ENCODE peak calls at places on chromosomes 6 and 20, in six cellular contexts. F, Q, W, M, X and N are unnamed samples.

GRCh38 chr6:11202513-11203305 is 29.8 kb downstream of the NEDD9 start:
- DNase-seq in X (peak; percentile 41), M (no peak), Q (no peak), F (no peak), W (no peak), N (no peak)

GRCh38 chr20:50690562-50690978 is 772 bp downstream of the RIPOR3 start:
- DNase-seq in W (no peak), X (no peak), M (no peak), Q (no peak), F (no peak), N (peak; percentile 68)

GRCh38 chr6:2848851-2849250 is 7.2 kb upstream of the SERPINB1 start:
- DNase-seq in F (no peak), M (no peak), X (no peak), W (no peak), Q (no peak), N (no peak)

GRCh38 chr6:36840471-36841461 is 1.5 kb upstream of the CPNE5 start:
- DNase-seq in F (no peak), M (no peak), X (no peak), Q (no peak), W (peak; percentile 48), N (peak; percentile 41)

GRCh38 chr20:50267041-50267865 is 76.6 kb downstream of the CEBPB start:
- DNase-seq in F (peak; percentile 73), X (peak; percentile 36), M (no peak), W (no peak), Q (peak; percentile 96), N (no peak)

GRCh38 chr6:74891358-74891811 is 314.5 kb downstream of the COL12A1 start:
- DNase-seq in F (peak; percentile 67), Q (no peak), X (peak; percentile 83), M (no peak), W (no peak), N (no peak)

GRCh38 chr6:11854418-11855165 is 76.0 kb upstream of the ADTRP start:
- DNase-seq in Q (no peak), X (peak; percentile 89), M (no peak), F (no peak), W (no peak), N (no peak)

GRCh38 chr20:35451295-35451694 is 4.1 kb upstream of the CEP250 start:
- DNase-seq in W (no peak), F (no peak), X (no peak), M (no peak), Q (peak; percentile 67), N (no peak)

GRCh38 chr6:3656076-3656475 is 95.4 kb downstream of the PXDC1 start:
- DNase-seq in F (no peak), Q (no peak), W (no peak), X (no peak), M (no peak), N (no peak)

GRCh38 chr6:30970946-30971345 is 12.6 kb upstream of the MUC21 start:
- DNase-seq in F (no peak), M (no peak), X (no peak), Q (no peak), W (no peak), N (no peak)

GRCh38 chr6:96604420-96604819 is 41.5 kb downstream of the FHL5 start:
- DNase-seq in Q (no peak), X (no peak), W (no peak), F (no peak), M (no peak), N (no peak)

DNA sequence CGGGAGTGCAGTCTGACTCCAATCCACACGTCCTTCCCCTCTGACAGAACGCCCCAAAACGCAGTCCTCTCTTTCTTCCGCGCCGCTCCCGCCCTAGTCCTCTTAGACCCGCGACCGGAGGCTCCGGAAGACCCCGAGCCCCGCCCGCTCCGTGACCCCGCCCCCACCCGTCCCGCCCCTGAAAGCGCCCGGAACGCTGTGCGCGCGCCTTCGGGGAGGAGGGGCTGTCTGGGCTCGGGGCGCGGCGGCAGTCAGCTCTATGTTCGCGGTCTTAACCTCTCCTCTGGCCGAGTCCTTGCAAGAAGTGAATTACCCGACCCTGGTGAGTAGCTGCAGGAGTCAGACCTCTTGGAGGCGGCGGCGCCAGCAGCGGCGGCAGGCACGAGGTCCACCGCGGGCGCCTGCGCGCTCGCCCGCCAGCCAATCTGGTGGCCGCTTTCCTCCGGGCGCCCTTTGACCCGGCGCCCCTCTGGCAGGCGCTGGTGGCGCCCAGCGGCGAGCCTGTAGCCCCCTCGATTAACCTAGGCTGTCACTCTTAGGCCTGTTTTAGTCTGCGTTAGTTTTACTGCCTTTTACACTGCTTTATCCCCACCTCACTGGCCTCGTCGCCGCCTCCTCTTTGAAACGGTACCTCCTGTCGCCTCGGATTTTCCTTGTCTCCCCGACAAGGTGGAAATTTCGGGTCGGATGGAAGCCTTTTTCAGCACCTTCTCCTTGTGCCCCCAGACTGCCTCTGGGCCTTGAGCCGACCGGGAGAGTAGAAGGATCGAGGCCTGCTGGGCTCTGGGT is at the start of gene MANEA:
- DNase-seq in X (peak; percentile 85), Q (peak; percentile 67), F (peak; percentile 68), M (peak; percentile 49), W (peak; percentile 88), N (peak; percentile 89)
- TF ChIP-seq POLR2A in X (no peak), Q (no peak), F (peak; percentile 35), M (peak; percentile 48), W (peak; percentile 37), N (peak; percentile 53)

GRCh38 chr6:28351493-28351925 is 1.8 kb downstream of the ZKSCAN3 start:
- DNase-seq in F (no peak), W (no peak), Q (no peak), M (no peak), X (no peak), N (no peak)
- TF ChIP-seq POLR2A in F (no peak), W (no peak), Q (no peak), M (no peak), X (no peak), N (no peak)

GRCh38 chr6:146601352-146601751 is 2.6 kb downstream of the ADGB start:
- DNase-seq in F (no peak), W (no peak), Q (no peak), M (no peak), X (no peak), N (no peak)

GRCh38 chr6:146598785-146599405 is at the start of gene ADGB:
- DNase-seq in W (peak; percentile 50), F (no peak), Q (no peak), M (no peak), X (peak; percentile 35), N (peak; percentile 38)

GRCh38 chr6:146602526-146602925 is 3.8 kb downstream of the ADGB start:
- DNase-seq in M (no peak), Q (no peak), W (no peak), X (no peak), F (no peak), N (no peak)
- TF ChIP-seq POLR2A in M (no peak), Q (no peak), W (no peak), X (no peak), F (no peak), N (no peak)

DNA sequence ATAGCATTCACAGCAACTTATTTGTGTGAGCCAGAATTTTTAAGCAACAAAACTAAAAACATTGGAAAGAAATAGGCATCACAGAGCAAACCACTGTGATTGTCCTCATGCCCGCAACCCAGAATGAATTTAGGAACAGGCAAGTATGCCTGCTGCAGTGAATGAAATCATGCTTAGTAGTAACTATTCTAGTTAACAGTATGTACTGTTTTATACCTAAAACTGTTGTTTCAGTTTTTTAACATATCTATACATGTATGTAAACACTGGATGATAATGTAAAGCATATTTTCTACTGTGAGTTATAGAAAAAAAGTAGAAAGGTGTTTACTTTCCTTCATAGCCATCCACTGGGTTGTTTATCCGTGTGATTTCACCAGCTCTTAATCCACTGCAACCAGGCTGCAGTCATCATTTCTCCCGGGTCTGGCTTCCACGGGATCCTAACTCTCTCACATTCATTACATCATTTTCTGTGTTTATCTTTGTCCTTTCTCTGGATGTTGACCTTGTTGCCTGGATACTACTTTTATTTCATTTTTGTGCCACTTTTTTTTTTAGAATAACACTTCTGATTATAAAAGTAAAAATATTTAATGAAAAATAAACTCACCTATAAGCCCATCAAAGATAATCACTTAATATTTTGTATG is 3.6 kb upstream of the ARFGEF3 start:
- DNase-seq in W (no peak), X (no peak), Q (no peak), F (no peak), M (no peak), N (no peak)
- TF ChIP-seq POLR2A in W (no peak), X (no peak), Q (no peak), F (no peak), M (no peak), N (no peak)

DNA sequence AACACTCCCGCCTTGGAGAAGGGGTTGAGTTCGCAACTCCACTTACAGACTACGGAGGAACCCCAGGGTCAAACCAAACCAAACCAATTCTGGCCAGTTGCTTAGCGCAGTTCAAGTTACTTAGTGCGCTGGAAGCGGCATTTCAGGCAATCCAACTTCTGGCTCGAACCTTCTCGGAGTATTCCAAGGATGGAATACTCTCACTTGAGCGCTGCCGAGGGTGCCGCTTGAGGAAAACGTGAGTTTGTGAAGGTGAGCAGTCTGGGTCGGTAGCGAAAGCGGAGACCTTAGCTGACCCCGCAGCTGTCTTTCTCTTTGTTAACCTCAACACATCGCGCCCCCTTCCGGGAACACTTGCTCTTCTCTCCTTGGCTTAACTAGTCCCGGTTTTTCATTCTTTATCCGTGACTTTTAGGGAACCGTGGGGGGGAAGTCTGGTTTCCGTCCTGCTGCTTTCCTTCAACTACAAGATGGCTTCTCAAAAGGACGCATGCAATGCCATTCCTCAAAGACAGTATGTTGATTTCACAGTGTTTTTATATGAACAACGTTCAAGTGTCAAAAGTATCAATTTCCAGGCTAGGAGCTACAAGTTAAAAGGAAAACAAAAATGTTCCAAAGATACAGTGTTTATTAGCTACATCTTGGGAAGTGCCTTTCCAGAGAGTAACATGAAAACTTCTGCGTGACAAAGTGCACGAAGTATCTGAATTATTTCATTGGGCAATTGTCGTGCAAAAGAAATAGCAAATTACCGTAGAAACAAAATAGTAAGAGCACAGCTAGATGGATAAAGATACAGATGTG is 742 bp upstream of the PNISR start:
- DNase-seq in M (peak; percentile 11), F (peak; percentile 85), X (peak; percentile 89), Q (peak; percentile 70), W (peak; percentile 85), N (peak; percentile 93)
- TF ChIP-seq POLR2A in M (peak; percentile 10), F (no peak), X (no peak), Q (no peak), W (no peak), N (no peak)

DNA sequence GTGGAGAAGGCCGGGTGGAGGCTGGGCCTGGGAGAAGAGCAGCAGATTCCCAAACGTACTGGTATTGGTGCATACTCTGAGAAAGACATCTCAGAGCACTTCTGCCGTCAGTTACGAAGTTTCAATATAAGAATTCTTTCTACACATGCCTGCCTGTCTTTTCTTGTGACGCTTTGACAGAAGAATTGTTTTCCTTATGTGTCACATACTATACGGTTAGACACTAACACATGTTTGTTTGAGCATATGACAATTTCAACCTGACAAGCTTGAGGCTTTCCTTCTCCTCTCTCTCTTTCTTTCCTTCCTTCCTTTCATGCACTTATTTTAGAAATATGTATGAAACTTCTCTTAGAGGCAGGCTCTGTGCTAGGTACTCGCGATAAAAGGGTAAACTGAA is 360.0 kb downstream of the QKI start:
- DNase-seq in Q (no peak), M (no peak), X (no peak), F (no peak), W (no peak), N (no peak)
- TF ChIP-seq POLR2A in Q (no peak), M (no peak), X (no peak), F (no peak), W (no peak), N (no peak)